ENCODE peak calls at places on chromosome 17, in five cellular contexts. One of them, this sample, is unnamed.
A peak's percentile ranks its signal among the peaks of the same experiment; 100 is the strongest.

GRCh38 chr17:81983011-81983638 is 5.7 kb downstream of the ASPSCR1 start:
- DNase-seq in IMR-90: no peak
- DNase-seq in neuronal stem cell: no peak
- DNase-seq in cardiac muscle cell: no peak
- DNase-seq in CD4-positive, CD25-positive, alpha-beta regulatory T cell: no peak
- DNase-seq in this sample: no peak

GRCh38 chr17:46877466-46877865 is 26.1 kb downstream of the WNT9B start:
- DNase-seq in IMR-90: no peak
- DNase-seq in neuronal stem cell: no peak
- DNase-seq in cardiac muscle cell: no peak
- DNase-seq in CD4-positive, CD25-positive, alpha-beta regulatory T cell: peak; percentile 10
- DNase-seq in this sample: no peak

GRCh38 chr17:48547839-48548686 is 3.2 kb upstream of the HOXB2 start:
- DNase-seq in IMR-90: peak; percentile 88
- DNase-seq in neuronal stem cell: no peak
- DNase-seq in cardiac muscle cell: no peak
- DNase-seq in CD4-positive, CD25-positive, alpha-beta regulatory T cell: peak; percentile 83
- DNase-seq in this sample: peak; percentile 41

GRCh38 chr17:81976332-81977210 is 858 bp upstream of the ASPSCR1 start:
- DNase-seq in IMR-90: no peak
- DNase-seq in neuronal stem cell: no peak
- DNase-seq in cardiac muscle cell: no peak
- DNase-seq in CD4-positive, CD25-positive, alpha-beta regulatory T cell: peak; percentile 16
- DNase-seq in this sample: no peak

GRCh38 chr17:55582910-55583309 is 71.7 kb upstream of the SMIM36 start:
- DNase-seq in IMR-90: peak; percentile 49
- DNase-seq in neuronal stem cell: no peak
- DNase-seq in cardiac muscle cell: no peak
- DNase-seq in CD4-positive, CD25-positive, alpha-beta regulatory T cell: no peak
- DNase-seq in this sample: no peak

GRCh38 chr17:65078441-65079160 is 22.1 kb upstream of the GNA13 start:
- DNase-seq in IMR-90: peak; percentile 78
- DNase-seq in neuronal stem cell: no peak
- DNase-seq in cardiac muscle cell: no peak
- DNase-seq in CD4-positive, CD25-positive, alpha-beta regulatory T cell: no peak
- DNase-seq in this sample: no peak

GRCh38 chr17:80198144-80198661 is 21.9 kb downstream of the SGSH start:
- DNase-seq in IMR-90: no peak
- DNase-seq in neuronal stem cell: no peak
- DNase-seq in cardiac muscle cell: peak; percentile 39
- DNase-seq in CD4-positive, CD25-positive, alpha-beta regulatory T cell: no peak
- DNase-seq in this sample: no peak

GRCh38 chr17:38405654-38406053 is 22.6 kb upstream of the ARHGAP23 start:
- DNase-seq in IMR-90: no peak
- DNase-seq in neuronal stem cell: no peak
- DNase-seq in cardiac muscle cell: no peak
- DNase-seq in CD4-positive, CD25-positive, alpha-beta regulatory T cell: no peak
- DNase-seq in this sample: no peak

GRCh38 chr17:68048996-68049395 is 13.5 kb downstream of the KPNA2 start:
- DNase-seq in IMR-90: no peak
- DNase-seq in neuronal stem cell: no peak
- DNase-seq in cardiac muscle cell: no peak
- DNase-seq in CD4-positive, CD25-positive, alpha-beta regulatory T cell: no peak
- DNase-seq in this sample: no peak

GRCh38 chr17:74743755-74744154 is 4.7 kb upstream of the NHERF1 start:
- DNase-seq in IMR-90: no peak
- DNase-seq in neuronal stem cell: no peak
- DNase-seq in cardiac muscle cell: no peak
- DNase-seq in CD4-positive, CD25-positive, alpha-beta regulatory T cell: no peak
- DNase-seq in this sample: no peak

GRCh38 chr17:43219001-43219400 is 7.3 kb downstream of the TMEM106A start:
- DNase-seq in IMR-90: no peak
- DNase-seq in neuronal stem cell: no peak
- DNase-seq in cardiac muscle cell: no peak
- DNase-seq in CD4-positive, CD25-positive, alpha-beta regulatory T cell: no peak
- DNase-seq in this sample: no peak
- H3K4me3 ChIP-seq in IMR-90: no peak overlapping the region
- H3K4me3 ChIP-seq in neuronal stem cell: no peak overlapping the region
- H3K4me3 ChIP-seq in cardiac muscle cell: no peak overlapping the region
- H3K4me3 ChIP-seq in CD4-positive, CD25-positive, alpha-beta regulatory T cell: no peak overlapping the region
- H3K4me3 ChIP-seq in this sample: no peak overlapping the region

GRCh38 chr17:39674179-39674578 is 5.9 kb downstream of the PNMT start:
- DNase-seq in IMR-90: no peak
- DNase-seq in neuronal stem cell: no peak
- DNase-seq in cardiac muscle cell: no peak
- DNase-seq in CD4-positive, CD25-positive, alpha-beta regulatory T cell: no peak
- DNase-seq in this sample: no peak

GRCh38 chr17:39674702-39675389 is 6.6 kb downstream of the PNMT start:
- DNase-seq in IMR-90: no peak
- DNase-seq in neuronal stem cell: no peak
- DNase-seq in cardiac muscle cell: peak; percentile 81
- DNase-seq in CD4-positive, CD25-positive, alpha-beta regulatory T cell: no peak
- DNase-seq in this sample: no peak

GRCh38 chr17:39676198-39676819 is 8.1 kb downstream of the PNMT start:
- DNase-seq in IMR-90: no peak
- DNase-seq in neuronal stem cell: no peak
- DNase-seq in cardiac muscle cell: peak; percentile 88
- DNase-seq in CD4-positive, CD25-positive, alpha-beta regulatory T cell: peak; percentile 89
- DNase-seq in this sample: peak; percentile 17

GRCh38 chr17:39677072-39677471 is 8.8 kb downstream of the PNMT start:
- DNase-seq in IMR-90: no peak
- DNase-seq in neuronal stem cell: no peak
- DNase-seq in cardiac muscle cell: no peak
- DNase-seq in CD4-positive, CD25-positive, alpha-beta regulatory T cell: no peak
- DNase-seq in this sample: no peak

GRCh38 chr17:39675390-39676082 is 7.3 kb downstream of the PNMT start:
- DNase-seq in IMR-90: no peak
- DNase-seq in neuronal stem cell: no peak
- DNase-seq in cardiac muscle cell: no peak
- DNase-seq in CD4-positive, CD25-positive, alpha-beta regulatory T cell: no peak
- DNase-seq in this sample: no peak
- H3K27ac ChIP-seq in IMR-90: no peak overlapping the region
- H3K27ac ChIP-seq in neuronal stem cell: no peak overlapping the region
- H3K27ac ChIP-seq in cardiac muscle cell: peak overlapping the region; percentile 98
- H3K27ac ChIP-seq in CD4-positive, CD25-positive, alpha-beta regulatory T cell: peak overlapping the region; percentile 49
- H3K27ac ChIP-seq in this sample: peak overlapping the region; percentile 41

DNA sequence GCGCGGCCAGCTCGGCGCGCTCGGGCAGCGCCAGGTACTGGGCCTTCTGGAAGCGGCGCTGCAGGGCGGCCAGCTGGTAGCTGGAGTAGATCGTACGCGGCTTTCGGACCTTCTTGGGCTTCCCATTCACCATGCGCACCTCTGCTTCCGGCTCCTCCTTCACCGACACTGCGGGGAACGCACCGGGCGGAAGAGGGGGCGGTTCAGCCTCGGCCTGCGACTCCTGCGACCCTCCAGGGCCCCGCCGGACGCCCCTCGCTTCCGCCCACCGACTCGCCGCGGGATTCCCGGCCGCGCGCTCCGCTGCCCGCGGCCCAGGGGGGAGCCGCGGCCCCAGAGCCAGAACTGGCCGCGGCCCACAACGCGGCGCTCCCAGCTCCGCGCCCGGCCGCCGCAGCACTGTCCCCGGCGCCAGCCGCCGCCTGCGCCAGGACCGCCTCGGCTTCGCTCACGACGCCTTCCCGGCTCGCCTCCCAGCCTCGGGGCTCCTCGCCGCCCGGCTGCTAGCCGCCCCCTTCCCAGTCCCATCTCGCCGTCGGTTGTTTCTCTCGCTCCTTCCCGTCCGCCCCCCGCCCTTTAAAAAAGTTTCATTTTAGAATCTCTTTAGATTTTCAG is 1.5 kb downstream of the DLX3 start:
- DNase-seq in IMR-90: no peak
- DNase-seq in neuronal stem cell: no peak
- DNase-seq in cardiac muscle cell: peak; percentile 66
- DNase-seq in CD4-positive, CD25-positive, alpha-beta regulatory T cell: peak; percentile 44
- DNase-seq in this sample: no peak
- H3K4me1 ChIP-seq in IMR-90: peaks cover 3% of the 10 kb centered on the region
- H3K4me1 ChIP-seq in neuronal stem cell: peaks cover 20% of the 10 kb centered on the region
- H3K4me1 ChIP-seq in cardiac muscle cell: peaks cover 3% of the 10 kb centered on the region
- H3K4me1 ChIP-seq in CD4-positive, CD25-positive, alpha-beta regulatory T cell: peaks cover 34% of the 10 kb centered on the region
- H3K4me1 ChIP-seq in this sample: peaks cover 29% of the 10 kb centered on the region

GRCh38 chr17:72025113-72025512 is 95.7 kb upstream of the SOX9 start:
- DNase-seq in IMR-90: no peak
- DNase-seq in neuronal stem cell: no peak
- DNase-seq in cardiac muscle cell: no peak
- DNase-seq in CD4-positive, CD25-positive, alpha-beta regulatory T cell: no peak
- DNase-seq in this sample: no peak

GRCh38 chr17:72024457-72024856 is 96.4 kb upstream of the SOX9 start:
- DNase-seq in IMR-90: no peak
- DNase-seq in neuronal stem cell: no peak
- DNase-seq in cardiac muscle cell: no peak
- DNase-seq in CD4-positive, CD25-positive, alpha-beta regulatory T cell: no peak
- DNase-seq in this sample: no peak

GRCh38 chr17:72021417-72022041 is 99.3 kb upstream of the SOX9 start:
- DNase-seq in IMR-90: no peak
- DNase-seq in neuronal stem cell: no peak
- DNase-seq in cardiac muscle cell: no peak
- DNase-seq in CD4-positive, CD25-positive, alpha-beta regulatory T cell: no peak
- DNase-seq in this sample: no peak

GRCh38 chr17:72022328-72022727 is 98.5 kb upstream of the SOX9 start:
- DNase-seq in IMR-90: no peak
- DNase-seq in neuronal stem cell: no peak
- DNase-seq in cardiac muscle cell: no peak
- DNase-seq in CD4-positive, CD25-positive, alpha-beta regulatory T cell: no peak
- DNase-seq in this sample: no peak
- H3K4me3 ChIP-seq in IMR-90: no peak overlapping the region
- H3K4me3 ChIP-seq in neuronal stem cell: no peak overlapping the region
- H3K4me3 ChIP-seq in cardiac muscle cell: no peak overlapping the region
- H3K4me3 ChIP-seq in CD4-positive, CD25-positive, alpha-beta regulatory T cell: no peak overlapping the region
- H3K4me3 ChIP-seq in this sample: no peak overlapping the region

DNA sequence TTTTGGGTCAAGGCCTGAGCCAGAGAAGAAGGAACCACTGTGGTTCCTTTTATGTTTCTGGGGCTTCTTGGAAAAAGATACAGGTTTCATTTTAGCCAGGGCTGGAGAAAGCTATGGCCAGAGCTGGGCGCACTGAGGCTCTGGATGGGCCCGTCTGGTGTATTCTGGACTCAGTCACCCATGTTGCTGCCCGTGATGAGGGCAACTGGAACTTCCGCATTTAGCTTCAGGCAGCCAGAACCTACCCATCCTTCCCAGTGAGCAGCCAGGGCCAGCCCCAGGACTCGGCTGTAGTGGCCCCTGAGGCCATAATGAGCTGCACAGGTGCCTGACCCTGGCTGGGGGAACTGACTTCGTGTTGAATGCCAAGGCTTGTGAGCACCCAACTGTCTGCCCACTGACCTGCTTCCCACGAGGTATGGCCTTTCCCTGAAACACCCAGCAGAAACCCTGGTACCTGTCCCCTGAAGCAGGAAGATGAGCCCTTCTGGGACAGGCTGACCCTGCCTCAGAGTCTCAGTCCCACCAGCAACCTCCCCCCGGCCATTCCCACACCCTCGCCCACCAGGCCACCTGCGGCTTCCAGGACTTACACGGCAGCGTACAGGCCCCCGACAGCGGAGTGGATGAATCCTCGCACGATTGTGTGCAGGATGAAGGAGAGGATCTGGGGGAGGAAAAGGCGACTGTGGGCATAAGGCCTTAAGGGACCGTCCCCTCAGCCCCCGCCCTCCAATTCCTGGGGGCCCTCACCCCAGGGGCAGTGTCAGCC is 15.3 kb upstream of the PITPNA start:
- DNase-seq in IMR-90: no peak
- DNase-seq in neuronal stem cell: no peak
- DNase-seq in cardiac muscle cell: no peak
- DNase-seq in CD4-positive, CD25-positive, alpha-beta regulatory T cell: no peak
- DNase-seq in this sample: no peak
- H3K27ac ChIP-seq in IMR-90: peak overlapping the region; percentile 87
- H3K27ac ChIP-seq in neuronal stem cell: no peak overlapping the region
- H3K27ac ChIP-seq in cardiac muscle cell: no peak overlapping the region
- H3K27ac ChIP-seq in CD4-positive, CD25-positive, alpha-beta regulatory T cell: no peak overlapping the region
- H3K27ac ChIP-seq in this sample: no peak overlapping the region

DNA sequence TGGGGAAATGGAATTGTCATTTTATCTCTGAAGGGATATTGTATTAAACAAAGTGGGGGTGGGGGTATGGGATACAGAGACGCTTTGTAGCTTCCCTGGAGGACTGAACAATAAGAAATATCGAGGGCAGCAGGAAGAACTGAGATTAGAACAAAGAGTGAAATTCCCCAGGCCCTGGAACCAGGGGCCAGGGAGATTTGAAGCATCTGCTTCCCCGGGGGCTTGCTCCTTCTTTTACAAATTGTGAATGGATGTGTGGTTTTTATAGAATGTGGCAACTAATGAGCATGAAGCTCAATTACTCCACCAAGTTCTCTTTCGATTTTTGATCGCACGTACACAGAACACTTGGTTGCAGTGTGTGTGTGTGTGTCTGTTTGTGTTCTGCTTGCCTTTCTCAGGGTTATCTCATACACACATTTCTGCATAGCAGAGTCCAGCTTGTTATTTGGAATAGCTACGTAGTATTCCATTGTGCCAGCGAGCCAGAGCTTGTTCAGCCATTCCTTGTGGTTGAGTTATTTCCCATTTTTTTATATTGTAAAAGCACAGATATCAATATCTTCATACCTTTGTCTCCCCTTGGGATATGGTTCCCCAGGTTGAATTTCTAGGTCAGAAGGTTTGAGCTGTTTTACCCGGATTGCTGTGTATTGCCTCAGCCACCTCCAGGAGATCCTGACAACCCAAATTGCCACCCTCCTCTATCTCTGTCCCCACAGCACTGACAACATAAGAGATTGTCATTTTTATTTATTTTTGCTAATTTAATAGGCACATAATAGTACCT is 4.2 kb upstream of the PIPOX start:
- DNase-seq in IMR-90: no peak
- DNase-seq in neuronal stem cell: no peak
- DNase-seq in cardiac muscle cell: no peak
- DNase-seq in CD4-positive, CD25-positive, alpha-beta regulatory T cell: no peak
- DNase-seq in this sample: no peak
- H3K4me1 ChIP-seq in IMR-90: no peaks in the 10 kb centered on the region
- H3K4me1 ChIP-seq in neuronal stem cell: peaks cover 23% of the 10 kb centered on the region
- H3K4me1 ChIP-seq in cardiac muscle cell: peaks cover 17% of the 10 kb centered on the region
- H3K4me1 ChIP-seq in CD4-positive, CD25-positive, alpha-beta regulatory T cell: no peaks in the 10 kb centered on the region
- H3K4me1 ChIP-seq in this sample: no peaks in the 10 kb centered on the region

GRCh38 chr17:76026714-76027158 is 370 bp downstream of the EVPL start:
- DNase-seq in IMR-90: no peak
- DNase-seq in neuronal stem cell: no peak
- DNase-seq in cardiac muscle cell: no peak
- DNase-seq in CD4-positive, CD25-positive, alpha-beta regulatory T cell: no peak
- DNase-seq in this sample: no peak
- H3K4me3 ChIP-seq in IMR-90: no peak overlapping the region
- H3K4me3 ChIP-seq in neuronal stem cell: no peak overlapping the region
- H3K4me3 ChIP-seq in cardiac muscle cell: no peak overlapping the region
- H3K4me3 ChIP-seq in CD4-positive, CD25-positive, alpha-beta regulatory T cell: no peak overlapping the region
- H3K4me3 ChIP-seq in this sample: no peak overlapping the region